ENCODE peak calls at places on chromosome 17, in seven cellular contexts. V is ACHN, D is HEK293T, S is GM23338, O is nucleus accumbens, Y is NCI-H1092 treated with DMSO at 0.1 percent for 48 hours, G is breast epithelium. M is an unnamed sample.

GRCh38 chr17:47791025-47791424 is 30.6 kb downstream of the OSBPL7 start:
- DNase-seq in V (no peak), D (no peak), S (no peak), O (no peak), Y (no peak), G (no peak), M (no peak)

GRCh38 chr17:31510273-31511175 is 119.0 kb downstream of the RAB11FIP4 start:
- DNase-seq in V (no peak), D (no peak), S (no peak), O (no peak), Y (no peak), G (no peak), M (peak)

GRCh38 chr17:39755550-39756375 is 18.0 kb downstream of the GRB7 start:
- DNase-seq in V (no peak), D (no peak), S (no peak), O (no peak), Y (no peak), G (no peak), M (no peak)

GRCh38 chr17:57543230-57543629 is 201.9 kb downstream of the CCDC182 start:
- DNase-seq in V (no peak), D (no peak), S (no peak), O (no peak), Y (no peak), G (no peak), M (no peak)

GRCh38 chr17:36068524-36068923 is 4.5 kb downstream of the CCL18 start:
- DNase-seq in V (no peak), D (no peak), S (peak), O (no peak), Y (no peak), G (no peak), M (no peak)

GRCh38 chr17:76597156-76598003 is 11.7 kb upstream of the ST6GALNAC2 start:
- DNase-seq in V (no peak), D (no peak), S (no peak), O (no peak), Y (peak), G (peak), M (no peak)

GRCh38 chr17:69913241-69914015 is 161.6 kb upstream of the KCNJ16 start:
- DNase-seq in V (no peak), D (no peak), S (no peak), O (no peak), Y (no peak), G (no peak), M (no peak)

GRCh38 chr17:62869885-62870580 is 61.9 kb upstream of the MARCHF10 start:
- DNase-seq in V (no peak), D (peak), S (peak), O (no peak), Y (peak), G (no peak), M (peak)

GRCh38 chr17:79874329-79874981 is 35.2 kb upstream of the CBX4 start:
- DNase-seq in V (peak), D (peak), S (peak), O (no peak), Y (no peak), G (no peak), M (no peak)

GRCh38 chr17:37483311-37484039 is 6.2 kb upstream of the DUSP14 start:
- DNase-seq in V (no peak), D (no peak), S (peak), O (no peak), Y (no peak), G (no peak), M (peak)

GRCh38 chr17:37176683-37177082 is 199.1 kb upstream of the C17orf78 start:
- DNase-seq in V (no peak), D (no peak), S (no peak), O (no peak), Y (no peak), G (no peak), M (peak)

GRCh38 chr17:38402897-38403296 is 25.4 kb upstream of the ARHGAP23 start:
- DNase-seq in V (no peak), D (no peak), S (peak), O (no peak), Y (no peak), G (no peak), M (no peak)

GRCh38 chr17:64110436-64111152 is 19.4 kb downstream of the ERN1 start:
- DNase-seq in V (no peak), D (no peak), S (no peak), O (no peak), Y (no peak), G (no peak), M (no peak)

GRCh38 chr17:17028059-17028877 is 14.0 kb upstream of the MPRIP start:
- DNase-seq in V (peak), D (no peak), S (peak), O (no peak), Y (no peak), G (peak), M (peak)

GRCh38 chr17:62670202-62670821 is 42.8 kb downstream of the MRC2 start:
- DNase-seq in V (no peak), D (no peak), S (peak), O (no peak), Y (no peak), G (peak), M (no peak)

GRCh38 chr17:82737981-82738877 is 2.8 kb downstream of the FN3K start:
- DNase-seq in V (no peak), D (no peak), S (no peak), O (peak), Y (peak), G (no peak), M (no peak)

GRCh38 chr17:48194097-48194550 is 86.6 kb downstream of the SNX11 start:
- DNase-seq in V (peak), D (no peak), S (no peak), O (no peak), Y (peak), G (no peak), M (peak)

GRCh38 chr17:17401271-17401781 is 75.5 kb upstream of the MED9 start:
- DNase-seq in V (peak), D (peak), S (peak), O (no peak), Y (no peak), G (no peak), M (no peak)

GRCh38 chr17:13228225-13228624 is 210.4 kb upstream of the ELAC2 start:
- DNase-seq in V (no peak), D (no peak), S (no peak), O (no peak), Y (no peak), G (no peak), M (no peak)

GRCh38 chr17:2909853-2910234 is 113.6 kb downstream of the RAP1GAP2 start:
- DNase-seq in V (no peak), D (no peak), S (no peak), O (no peak), Y (no peak), G (no peak), M (no peak)

M was measured in HFFc6.